ENCODE peak calls at places on chromosomes 12 and 14, in ten cellular contexts. J, C, K, W, S, N, H, L, I and B are unnamed samples.

GRCh38 chr12:67794151-67794550 is 145.6 kb downstream of the DYRK2 start:
- DNase-seq in J (no peak), C (peak; percentile 37), K (no peak), W (no peak), S (no peak), N (no peak), H (no peak), L (no peak), I (no peak), B (no peak)

GRCh38 chr14:85380891-85381290 is 149.1 kb upstream of the FLRT2 start:
- DNase-seq in J (no peak), C (no peak), K (no peak), W (no peak), S (no peak), N (no peak), H (no peak), L (no peak), I (no peak), B (no peak)

GRCh38 chr14:25406818-25407217 is 356.9 kb upstream of the STXBP6 start:
- DNase-seq in J (no peak), C (no peak), K (peak; percentile 12), W (peak; percentile 28), S (no peak), N (peak; percentile 38), H (no peak), L (no peak), I (peak; percentile 65), B (peak; percentile 15)

GRCh38 chr14:59328410-59328809 is 136.8 kb downstream of the GPR135 start:
- DNase-seq in J (no peak), C (no peak), K (no peak), W (no peak), S (no peak), N (no peak), H (no peak), L (no peak), I (no peak), B (no peak)

GRCh38 chr14:77004711-77005460 is 23.6 kb downstream of the IRF2BPL start:
- DNase-seq in J (no peak), C (no peak), K (no peak), W (no peak), S (no peak), N (no peak), H (no peak), L (no peak), I (no peak), B (no peak)

GRCh38 chr14:59098377-59098776 is 90.1 kb upstream of the DAAM1 start:
- DNase-seq in J (no peak), C (peak; percentile 58), K (no peak), W (no peak), S (peak; percentile 26), N (no peak), H (no peak), L (no peak), I (no peak), B (no peak)

GRCh38 chr14:30971586-30971985 is 53.9 kb upstream of the AP4S1 start:
- DNase-seq in J (no peak), C (no peak), K (no peak), W (no peak), S (no peak), N (no peak), H (no peak), L (no peak), I (no peak), B (no peak)

GRCh38 chr12:54082402-54082892 is 28.8 kb downstream of the HOXC4 start:
- DNase-seq in J (peak; percentile 45), C (no peak), K (peak; percentile 44), W (peak; percentile 48), S (no peak), N (no peak), H (no peak), L (peak; percentile 22), I (peak; percentile 27), B (peak; percentile 19)

GRCh38 chr12:103632554-103633216 is 45.6 kb downstream of the STAB2 start:
- DNase-seq in J (no peak), C (peak; percentile 65), K (peak; percentile 82), W (peak; percentile 66), S (peak; percentile 52), N (peak; percentile 73), H (no peak), L (peak; percentile 3), I (peak; percentile 91), B (peak; percentile 44)

GRCh38 chr14:103509864-103510263 is 12.8 kb downstream of the CKB start:
- DNase-seq in J (no peak), C (no peak), K (no peak), W (no peak), S (no peak), N (no peak), H (no peak), L (no peak), I (no peak), B (no peak)

GRCh38 chr14:90632868-90633267 is 183.4 kb downstream of the TTC7B start:
- DNase-seq in J (no peak), C (no peak), K (no peak), W (no peak), S (no peak), N (no peak), H (no peak), L (no peak), I (no peak), B (no peak)

GRCh38 chr12:88052686-88053085 is 23.5 kb upstream of the C12orf50 start:
- DNase-seq in J (no peak), C (peak; percentile 4), K (no peak), W (no peak), S (no peak), N (peak; percentile 26), H (peak; percentile 57), L (no peak), I (peak; percentile 29), B (no peak)

GRCh38 chr12:127619869-127620769 is 646.9 kb upstream of the TMEM132C start:
- DNase-seq in J (no peak), C (no peak), K (no peak), W (no peak), S (no peak), N (peak; percentile 36), H (no peak), L (no peak), I (no peak), B (no peak)

GRCh38 chr12:113214938-113215400 is 6.3 kb upstream of the TPCN1 start:
- DNase-seq in J (no peak), C (peak; percentile 89), K (peak; percentile 62), W (no peak), S (peak; percentile 79), N (no peak), H (peak; percentile 50), L (no peak), I (no peak), B (peak; percentile 45)

GRCh38 chr14:71776463-71777359 is 155.5 kb upstream of the RGS6 start:
- DNase-seq in J (no peak), C (no peak), K (no peak), W (peak; percentile 15), S (no peak), N (no peak), H (no peak), L (no peak), I (peak; percentile 59), B (no peak)

GRCh38 chr12:95326855-95327254 is 109.2 kb downstream of the VEZT start:
- DNase-seq in J (no peak), C (no peak), K (no peak), W (no peak), S (no peak), N (no peak), H (no peak), L (no peak), I (no peak), B (no peak)